ENCODE peak calls at places on chromosomes 2 and 18, in six cellular contexts. E is GM12878, P is K562, C is GM12892, O is H1, V is HepG2. W is an unnamed sample.
A peak's percentile ranks its signal among the peaks of the same experiment; 100 is the strongest.

GRCh38 chr2:110678457-110679336 is 834 bp upstream of the BUB1 start:
- DNase-seq in E (no peak), P (peak; percentile 32), C (peak; percentile 27), O (no peak), V (no peak), W (peak; percentile 26)

GRCh38 chr2:240230424-240230945 is 90.0 kb upstream of the OTOS start:
- DNase-seq in E (no peak), P (no peak), C (peak; percentile 20), O (no peak), V (no peak), W (no peak)

GRCh38 chr2:121710470-121711170 is 26.1 kb downstream of the NIFK start:
- DNase-seq in E (no peak), P (no peak), C (no peak), O (no peak), V (no peak), W (no peak)

GRCh38 chr2:160270571-160271113 is 70.6 kb upstream of the ITGB6 start:
- DNase-seq in E (no peak), P (no peak), C (no peak), O (peak; percentile 47), V (no peak), W (no peak)

GRCh38 chr2:8488001-8488738 is 193.7 kb upstream of the ID2 start:
- DNase-seq in E (peak; percentile 95), P (no peak), C (peak; percentile 66), O (no peak), V (no peak), W (peak; percentile 44)

GRCh38 chr18:68221116-68221724 is 493.7 kb downstream of the TMX3 start:
- DNase-seq in E (no peak), P (no peak), C (no peak), O (no peak), V (no peak), W (no peak)

GRCh38 chr18:7941533-7941932 is 374.4 kb downstream of the PTPRM start:
- DNase-seq in E (no peak), P (no peak), C (no peak), O (no peak), V (no peak), W (no peak)

GRCh38 chr2:240624950-240625621 is at the start of gene GPR35:
- DNase-seq in E (peak; percentile 42), P (peak; percentile 61), C (peak; percentile 53), O (no peak), V (no peak), W (no peak)

GRCh38 chr2:43269074-43269572 is 42.7 kb upstream of the ZFP36L2 start:
- DNase-seq in E (no peak), P (peak; percentile 59), C (no peak), O (no peak), V (no peak), W (no peak)

GRCh38 chr2:134249755-134250154 is 4.1 kb upstream of the MGAT5 start:
- DNase-seq in E (no peak), P (no peak), C (no peak), O (no peak), V (no peak), W (no peak)

GRCh38 chr18:31232779-31233424 is 70.2 kb upstream of the DSC1 start:
- DNase-seq in E (no peak), P (no peak), C (no peak), O (no peak), V (peak; percentile 84), W (no peak)

GRCh38 chr2:28411956-28412609 is 19.4 kb downstream of the FOSL2 start:
- DNase-seq in E (no peak), P (no peak), C (no peak), O (no peak), V (no peak), W (no peak)

GRCh38 chr2:28414583-28414982 is 21.9 kb downstream of the FOSL2 start:
- DNase-seq in E (no peak), P (no peak), C (no peak), O (no peak), V (no peak), W (no peak)

GRCh38 chr2:28412625-28413151 is 20.0 kb downstream of the FOSL2 start:
- DNase-seq in E (no peak), P (no peak), C (no peak), O (no peak), V (no peak), W (no peak)

GRCh38 chr2:28413896-28414290 is 21.2 kb downstream of the FOSL2 start:
- DNase-seq in E (no peak), P (no peak), C (no peak), O (no peak), V (no peak), W (no peak)

GRCh38 chr2:28413152-28413895 is 20.7 kb downstream of the FOSL2 start:
- DNase-seq in E (no peak), P (no peak), C (no peak), O (peak; percentile 62), V (no peak), W (no peak)
- TF ChIP-seq TAF1 in E (no peak), P (no peak), C (no peak), O (no peak), V (no peak), W (no peak)

GRCh38 chr2:231707625-231708049 is 688 bp upstream of the PTMA start:
- DNase-seq in E (no peak), P (no peak), C (no peak), O (peak; percentile 85), V (no peak), W (no peak)
- TF ChIP-seq POLR2A in E (no peak), P (no peak), C (peak; percentile 37), O (no peak), V (no peak), W (no peak)

GRCh38 chr18:34330308-34330707 is 105.6 kb upstream of the NOL4 start:
- DNase-seq in E (no peak), P (no peak), C (no peak), O (no peak), V (no peak), W (no peak)
- TF ChIP-seq TAF1 in E (no peak), P (no peak), C (no peak), O (no peak), V (no peak), W (no peak)

DNA sequence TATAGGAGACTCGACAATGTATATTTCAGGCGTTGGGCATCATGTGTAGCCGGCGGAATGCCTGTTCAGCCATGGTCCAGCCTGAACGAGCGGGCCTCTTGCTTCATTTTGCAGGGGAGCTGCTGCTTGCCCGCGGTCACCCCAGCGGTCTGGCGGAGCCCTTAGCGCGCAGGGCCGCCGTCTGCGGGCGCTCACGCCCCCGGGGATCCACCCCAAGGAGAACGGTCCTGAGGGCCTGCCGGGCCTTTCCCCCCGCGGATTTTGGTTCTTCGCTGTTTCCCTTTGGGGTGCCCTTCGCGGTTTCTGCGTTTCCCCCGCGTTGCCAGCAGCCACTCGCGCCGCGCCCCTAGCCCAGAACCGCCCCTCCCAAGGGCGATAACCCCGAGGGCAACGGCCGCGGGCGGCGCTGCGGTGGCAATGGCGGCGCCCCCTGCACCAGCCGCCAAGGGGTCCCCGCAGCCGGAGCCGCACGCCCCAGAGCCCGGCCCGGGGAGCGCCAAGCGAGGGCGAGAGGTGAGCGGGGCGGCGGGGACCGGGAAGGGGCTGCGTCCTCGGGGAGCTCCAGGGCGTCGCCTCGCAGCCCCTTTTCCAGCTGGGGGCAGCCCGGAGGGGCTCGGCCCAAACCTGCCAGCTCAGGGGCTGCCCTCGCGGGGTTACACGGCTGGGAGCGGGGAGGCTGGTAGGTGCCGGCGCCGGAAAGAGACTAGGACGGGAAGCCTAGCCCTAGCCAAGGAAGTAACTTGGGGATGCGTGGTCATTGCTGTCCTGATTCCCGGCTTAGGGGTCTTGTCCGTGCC is at the start of gene MFSD2B:
- DNase-seq in E (no peak), P (peak; percentile 68), C (peak; percentile 41), O (no peak), V (no peak), W (peak; percentile 56)
- TF ChIP-seq POLR2A in E (no peak), P (no peak), C (no peak), O (no peak), V (no peak), W (no peak)

GRCh38 chr2:88844960-88845359 is 153.5 kb downstream of the RPIA start:
- DNase-seq in E (no peak), P (no peak), C (no peak), O (no peak), V (no peak), W (no peak)
- TF ChIP-seq TAF1 in E (no peak), P (no peak), C (no peak), O (no peak), V (no peak), W (no peak)

DNA sequence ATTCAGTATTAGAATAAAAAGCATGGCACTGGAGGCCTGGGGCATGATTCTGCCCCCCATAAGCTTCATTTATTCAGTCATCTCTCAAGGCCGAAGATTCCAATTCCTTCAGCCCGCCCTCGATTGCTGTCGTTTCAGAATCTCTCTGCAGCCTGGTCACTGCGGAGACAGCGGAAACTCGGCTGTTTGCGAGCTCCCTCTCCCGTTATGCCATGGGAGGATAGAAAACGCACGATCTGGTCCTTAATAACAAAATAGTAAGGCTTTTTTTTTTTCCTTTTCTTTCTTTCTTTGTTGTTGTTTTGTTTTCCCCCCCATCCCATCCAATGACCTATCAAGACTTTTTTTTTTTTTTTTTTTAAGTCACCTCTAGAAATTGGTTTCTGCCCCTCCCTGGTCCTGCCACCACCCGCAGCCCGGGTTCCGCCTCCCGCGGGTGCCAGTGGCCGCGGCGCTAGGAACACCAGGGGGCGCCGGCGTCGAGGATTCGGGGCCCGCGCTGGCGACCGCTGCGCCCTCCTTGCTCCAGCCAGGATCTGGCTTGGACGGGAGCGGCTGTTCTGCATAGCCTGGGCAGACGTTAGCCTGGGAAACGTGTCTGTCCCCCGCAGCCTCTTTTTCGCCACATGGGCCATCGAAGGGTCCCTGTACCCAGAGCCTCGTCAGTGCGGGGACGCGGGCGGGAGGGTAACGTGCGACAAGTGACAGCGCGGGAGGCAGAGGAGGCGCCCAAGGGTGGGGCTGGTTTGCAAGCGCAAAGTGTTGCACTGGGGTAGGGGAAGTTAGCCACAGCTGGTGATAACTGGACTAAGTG is 10.0 kb downstream of the CPLX4 start:
- DNase-seq in E (no peak), P (peak; percentile 67), C (peak; percentile 62), O (peak; percentile 89), V (peak; percentile 29), W (peak; percentile 69)
- TF ChIP-seq POLR2A in E (no peak), P (no peak), C (no peak), O (no peak), V (no peak), W (no peak)

DNA sequence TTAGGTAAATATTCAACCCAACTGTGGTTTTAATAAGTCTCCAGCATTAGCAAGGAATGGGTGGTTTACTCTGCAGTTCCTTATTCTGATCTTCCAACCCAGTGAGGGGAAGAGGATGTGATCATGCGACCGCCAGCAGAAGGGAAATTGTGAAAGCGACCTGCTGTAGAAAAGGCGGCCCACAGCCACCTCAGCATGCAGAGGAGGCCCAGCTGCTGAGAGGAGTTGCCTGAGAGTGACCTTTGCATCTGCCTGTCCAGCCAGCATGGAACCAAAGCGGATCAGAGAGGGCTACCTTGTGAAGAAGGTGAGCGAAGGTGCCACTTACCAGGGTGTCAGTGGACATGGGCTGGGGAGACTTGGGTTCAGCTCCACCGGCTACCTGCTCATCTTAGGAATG is at the start of gene PLEK:
- DNase-seq in E (no peak), P (no peak), C (no peak), O (no peak), V (no peak), W (no peak)
- TF ChIP-seq TAF1 in E (peak; percentile 79), P (no peak), C (peak; percentile 90), O (no peak), V (no peak), W (peak; percentile 91)

GRCh38 chr2:111897924-111898702 is at the start of gene MERTK:
- DNase-seq in E (no peak), P (peak; percentile 82), C (peak; percentile 63), O (peak; percentile 90), V (peak; percentile 89), W (peak; percentile 72)
- TF ChIP-seq POLR2A in E (no peak), P (peak; percentile 65), C (no peak), O (peak; percentile 26), V (peak; percentile 90), W (no peak)

GRCh38 chr2:590214-591175 is 86.7 kb downstream of the TMEM18 start:
- DNase-seq in E (no peak), P (no peak), C (no peak), O (peak; percentile 14), V (no peak), W (no peak)
- TF ChIP-seq TAF1 in E (no peak), P (no peak), C (no peak), O (no peak), V (no peak), W (no peak)